ENCODE peak calls at places on chromosome 5, in four cellular contexts. N, Z, D and T are unnamed samples.

GRCh38 chr5:73739650-73740049 is 113.7 kb downstream of the ARHGEF28 start:
- DNase-seq in N (no peak), D (no peak), Z (no peak), T (no peak)

GRCh38 chr5:178284095-178284675 is 51.6 kb upstream of the PHYKPL start:
- DNase-seq in N (no peak), D (peak), Z (no peak), T (no peak)

GRCh38 chr5:404666-405241 is 38.2 kb upstream of the EXOC3 start:
- DNase-seq in D (no peak), N (no peak), Z (no peak), T (no peak)

GRCh38 chr5:147750065-147750464 is 32.5 kb downstream of the JAKMIP2 start:
- DNase-seq in N (no peak), Z (no peak), D (no peak), T (no peak)

GRCh38 chr5:124343451-124343867 is 403.0 kb downstream of the ZNF608 start:
- DNase-seq in D (no peak), Z (no peak), N (no peak), T (no peak)

GRCh38 chr5:98341711-98342042 is 431.8 kb upstream of the RGMB start:
- DNase-seq in N (no peak), Z (no peak), D (no peak), T (no peak)

GRCh38 chr5:158285771-158286170 is 426.8 kb upstream of the CLINT1 start:
- DNase-seq in N (no peak), D (no peak), Z (no peak), T (no peak)

GRCh38 chr5:63401434-63402046 is 560.7 kb downstream of the HTR1A start:
- DNase-seq in D (peak), Z (peak), N (peak), T (peak)

GRCh38 chr5:149677721-149678120 is 52.4 kb upstream of the PPARGC1B start:
- DNase-seq in D (no peak), Z (peak), N (no peak), T (no peak)

GRCh38 chr5:83184534-83184933 is 107.2 kb downstream of the XRCC4 start:
- DNase-seq in D (no peak), Z (no peak), N (no peak), T (no peak)

GRCh38 chr5:77849308-77849900 is 73.3 kb upstream of the TBCA start:
- DNase-seq in N (no peak), Z (no peak), D (no peak), T (no peak)

GRCh38 chr5:141850183-141850768 is 27.9 kb downstream of the PCDH1 start:
- DNase-seq in D (peak), N (peak), Z (no peak), T (no peak)

GRCh38 chr5:142904421-142904820 is 134.2 kb downstream of the ARHGAP26 start:
- DNase-seq in D (no peak), N (no peak), Z (no peak), T (no peak)

GRCh38 chr5:78546597-78546996 is 102.0 kb downstream of the LHFPL2 start:
- DNase-seq in Z (no peak), N (no peak), D (no peak), T (peak)

GRCh38 chr5:170782438-170782837 is 1.1 kb upstream of the GABRP start:
- DNase-seq in N (no peak), D (no peak), Z (no peak), T (no peak)

GRCh38 chr5:75034137-75034739 is 18.1 kb downstream of the GCNT4 start:
- DNase-seq in N (no peak), D (no peak), Z (no peak), T (no peak)

GRCh38 chr5:35228304-35228703 is 2.0 kb downstream of the PRLR start:
- DNase-seq in N (no peak), Z (no peak), D (no peak), T (no peak)

GRCh38 chr5:126805108-126805507 is 28.2 kb downstream of the LMNB1 start:
- DNase-seq in N (no peak), Z (no peak), D (no peak), T (no peak)

GRCh38 chr5:147466581-147466980 is 43.3 kb downstream of the DPYSL3 start:
- DNase-seq in D (no peak), Z (no peak), N (no peak), T (no peak)

GRCh38 chr5:153476767-153477166 is 13.7 kb upstream of the GRIA1 start:
- DNase-seq in N (no peak), D (no peak), Z (no peak), T (no peak)

GRCh38 chr5:109719978-109720377 is 30.3 kb downstream of the MAN2A1 start:
- DNase-seq in D (no peak), Z (no peak), N (no peak), T (no peak)

GRCh38 chr5:87899109-87900100 is 369.2 kb downstream of the TMEM161B start:
- DNase-seq in N (no peak), Z (peak), D (no peak), T (peak)

GRCh38 chr5:31913796-31914188 is 260.3 kb downstream of the GOLPH3 start:
- DNase-seq in N (no peak), D (no peak), Z (no peak), T (no peak)

GRCh38 chr5:122458278-122458872 is 146.3 kb downstream of the SNCAIP start:
- DNase-seq in Z (no peak), N (peak), D (peak), T (peak)

GRCh38 chr5:38509185-38509584 is 47.3 kb downstream of the LIFR start:
- DNase-seq in Z (no peak), N (no peak), D (no peak), T (no peak)

GRCh38 chr5:34552129-34552528 is 104.0 kb upstream of the RAI14 start:
- DNase-seq in Z (no peak), N (no peak), D (no peak), T (no peak)

GRCh38 chr5:96031811-96032261 is 70.2 kb upstream of the ELL2 start:
- DNase-seq in D (no peak), Z (no peak), N (no peak), T (no peak)

GRCh38 chr5:88677943-88678779 is 204.8 kb downstream of the MEF2C start:
- DNase-seq in N (no peak), D (no peak), Z (no peak), T (no peak)

GRCh38 chr5:45796959-45797553 is 100.9 kb upstream of the HCN1 start:
- DNase-seq in Z (no peak), D (peak), N (no peak), T (no peak)

GRCh38 chr5:45862763-45863162 is 166.6 kb upstream of the HCN1 start:
- DNase-seq in D (no peak), Z (no peak), N (no peak), T (no peak)

GRCh38 chr5:1655496-1656270 is 131.9 kb upstream of the LPCAT1 start:
- DNase-seq in D (no peak), N (no peak), Z (no peak), T (no peak)

GRCh38 chr5:1651971-1652872 is 128.5 kb upstream of the LPCAT1 start:
- DNase-seq in N (no peak), D (no peak), Z (no peak), T (no peak)

GRCh38 chr5:1651250-1651649 is 127.5 kb upstream of the LPCAT1 start:
- DNase-seq in N (no peak), Z (no peak), D (no peak), T (no peak)

GRCh38 chr5:1654786-1655495 is 131.2 kb upstream of the LPCAT1 start:
- DNase-seq in Z (no peak), N (no peak), D (no peak), T (no peak)

DNA sequence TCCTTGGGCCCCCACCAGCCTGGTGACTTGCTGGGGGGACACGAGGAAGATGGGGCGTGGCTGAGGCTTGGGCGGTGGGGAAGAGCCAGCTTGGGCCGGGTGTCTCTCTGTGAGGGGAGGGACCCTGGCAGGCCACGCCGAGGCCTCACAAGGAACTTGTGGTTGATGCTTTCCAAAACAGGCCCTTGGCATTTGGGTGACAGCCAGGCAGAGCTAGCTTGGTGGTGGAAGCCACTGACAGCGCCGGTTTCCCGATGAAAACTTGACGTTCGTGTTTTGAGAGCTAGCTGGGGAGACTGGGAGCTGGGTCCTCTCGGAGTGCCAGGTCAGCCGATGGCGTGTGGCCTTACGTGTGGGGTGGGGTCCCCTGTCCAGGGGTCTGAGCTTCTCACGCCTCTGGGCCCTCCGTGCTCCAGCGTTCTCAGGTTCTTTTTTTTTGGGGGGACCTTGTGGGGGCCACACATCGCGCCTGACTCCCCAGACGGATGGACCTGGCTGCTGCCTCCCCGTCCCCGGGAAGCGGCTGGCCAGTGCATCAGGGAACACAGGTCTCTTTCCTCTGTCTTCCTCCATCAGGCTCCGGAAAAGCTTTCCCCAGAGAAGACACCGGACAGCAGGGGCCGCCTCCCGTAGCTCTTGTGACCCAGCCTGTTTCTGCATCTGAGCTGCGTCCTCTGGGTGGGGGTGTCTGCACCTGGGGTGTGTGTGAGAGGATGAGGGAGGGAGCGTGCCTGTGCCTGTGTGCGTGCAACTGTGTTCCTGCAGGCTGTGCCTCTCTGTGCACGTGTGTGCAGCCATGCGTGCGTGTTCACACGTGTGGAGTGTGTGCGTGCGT is 129.3 kb upstream of the LPCAT1 start:
- DNase-seq in Z (no peak), D (no peak), N (no peak), T (no peak)
- TF ChIP-seq POLR2AphosphoS2 in Z (no peak), D (no peak), N (no peak), T (no peak)

DNA sequence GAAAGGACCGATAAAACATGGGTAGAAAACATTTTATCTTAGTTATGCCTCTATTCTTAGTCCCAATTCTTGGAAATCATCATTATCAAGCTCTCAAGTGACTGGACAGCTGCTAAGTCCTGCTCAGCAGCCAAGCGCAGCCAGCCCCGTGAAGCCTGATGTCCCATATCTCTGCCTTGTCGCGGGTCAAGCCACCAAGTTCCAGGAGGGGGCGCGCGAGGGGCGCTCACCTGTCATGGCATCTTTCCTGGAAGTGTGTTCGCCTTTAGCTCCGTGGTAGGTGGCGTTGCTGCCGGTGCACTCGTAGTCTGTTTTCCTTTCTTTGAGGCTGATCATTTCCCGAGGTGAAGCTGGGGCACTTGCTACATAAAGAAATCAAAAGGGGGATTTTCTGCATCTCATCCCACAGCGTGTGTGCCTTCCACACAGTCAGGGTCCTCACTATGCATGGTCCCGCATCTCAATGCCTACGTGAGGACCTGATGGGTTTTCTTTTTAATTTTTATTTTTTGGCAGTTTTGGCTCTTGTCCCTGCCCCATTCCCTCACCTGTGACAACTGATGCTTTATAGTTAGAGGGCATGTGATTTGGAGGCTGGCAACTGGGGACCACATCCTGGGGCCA is 227.0 kb upstream of the DAP start:
- DNase-seq in D (peak), Z (no peak), N (peak), T (peak)
- TF ChIP-seq POLR2AphosphoS2 in D (no peak), Z (no peak), N (no peak), T (no peak)

GRCh38 chr5:5420251-5420650 is 2.2 kb upstream of the ICE1 start:
- DNase-seq in N (no peak), Z (no peak), D (no peak), T (no peak)

GRCh38 chr5:5421149-5421960 is 1.1 kb upstream of the ICE1 start:
- DNase-seq in D (peak), Z (no peak), N (no peak), T (no peak)

GRCh38 chr5:5421961-5422818 is at the start of gene ICE1:
- DNase-seq in Z (peak), N (peak), D (peak), T (peak)

GRCh38 chr5:5424736-5425135 is 2.3 kb downstream of the ICE1 start:
- DNase-seq in N (no peak), Z (no peak), D (peak), T (no peak)

GRCh38 chr5:5422819-5423515 is 490 bp downstream of the ICE1 start:
- DNase-seq in Z (no peak), D (peak), N (no peak), T (no peak)
- TF ChIP-seq POLR2AphosphoS2 in Z (no peak), D (no peak), N (no peak), T (no peak)

DNA sequence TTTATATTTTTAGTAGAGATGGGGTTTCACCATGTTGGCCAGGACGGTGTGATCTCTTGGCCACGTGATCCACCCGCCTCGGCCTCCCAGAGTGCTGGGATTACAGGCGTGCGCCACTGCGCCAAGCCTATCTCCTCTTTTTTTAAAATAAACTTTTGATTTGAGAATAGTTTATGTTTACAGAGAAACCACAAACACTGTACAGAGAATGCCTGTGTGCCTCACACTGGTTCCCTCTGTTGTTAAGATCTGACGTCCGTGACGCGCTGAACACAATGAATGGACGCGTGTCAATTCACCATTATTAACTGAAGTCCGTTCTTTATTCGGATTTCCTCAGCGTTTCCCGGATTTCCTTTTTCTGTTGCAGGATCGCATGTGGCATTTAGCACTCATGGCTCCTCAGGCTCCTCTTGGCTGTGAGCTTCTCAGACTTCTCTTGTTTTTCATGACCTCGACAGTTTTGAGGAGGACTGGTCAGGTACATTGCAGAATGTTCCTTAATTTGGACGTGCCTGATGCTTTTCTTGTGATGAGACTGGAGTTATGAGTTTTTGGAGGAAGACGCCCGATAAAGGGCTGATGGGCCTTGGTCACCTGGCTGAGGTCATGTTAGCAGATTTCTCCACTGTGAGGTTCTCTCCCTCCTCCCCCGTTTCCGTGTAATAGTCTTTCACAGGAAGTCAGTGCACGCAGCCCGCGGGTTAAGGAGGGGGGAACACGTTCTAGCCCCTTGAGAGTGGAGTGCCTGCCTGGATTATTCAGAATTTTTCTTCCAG is 69.6 kb downstream of the ANKRD33B start:
- DNase-seq in N (no peak), D (no peak), Z (no peak), T (no peak)
- TF ChIP-seq POLR2AphosphoS2 in N (no peak), D (no peak), Z (peak), T (no peak)

GRCh38 chr5:176817864-176818377 is 7.6 kb downstream of the UNC5A start:
- DNase-seq in N (peak), Z (no peak), D (peak), T (no peak)
- TF ChIP-seq POLR2AphosphoS2 in N (no peak), Z (no peak), D (no peak), T (no peak)